ENCODE peak calls at places on chromosome 13, in eight cellular contexts. T is stimulated activated CD4-positive, alpha-beta T cell treated with anti-CD3 and anti-CD28 coated beads, TNF-alpha, amount 100 ng/mL, for 4 hours; C is endothelial cell of umbilical vein; I is left lobe of liver; R is cardiac fibroblast; L is NCI-H460; N is heart left ventricle; E is AG04449. D is an unnamed sample.

GRCh38 chr13:107192289-107192688 is 624.4 kb upstream of the ARGLU1 start:
- DNase-seq in C (no peak), N (no peak), T (no peak), R (no peak), I (no peak), L (no peak), E (no peak), D (no peak)

GRCh38 chr13:48731957-48732569 is 78.3 kb downstream of the CYSLTR2 start:
- DNase-seq in N (no peak), L (no peak), C (peak), T (peak), R (no peak), E (no peak), I (peak), D (peak)

GRCh38 chr13:28719656-28720055 is 886 bp upstream of the SLC46A3 start:
- DNase-seq in I (no peak), E (peak), L (no peak), R (peak), C (no peak), N (no peak), T (no peak), D (no peak)

GRCh38 chr13:94128430-94128829 is 351.1 kb downstream of the DCT start:
- DNase-seq in N (peak), R (no peak), T (no peak), E (no peak), C (no peak), L (no peak), I (peak), D (no peak)

GRCh38 chr13:68428292-68428691 is 1198.2 kb upstream of the PCDH9 start:
- DNase-seq in T (no peak), I (no peak), C (no peak), N (no peak), E (no peak), L (no peak), R (no peak), D (no peak)

GRCh38 chr13:109182777-109183465 is 553.5 kb downstream of the MYO16 start:
- DNase-seq in T (no peak), L (no peak), E (no peak), C (no peak), I (no peak), N (no peak), R (no peak), D (no peak)

GRCh38 chr13:46010148-46010547 is 42.4 kb downstream of the ZC3H13 start:
- DNase-seq in R (peak), E (no peak), N (no peak), T (no peak), L (no peak), I (no peak), C (no peak), D (no peak)

GRCh38 chr13:35714588-35714987 is 238.1 kb upstream of the MAB21L1 start:
- DNase-seq in E (no peak), I (no peak), L (no peak), N (no peak), R (no peak), C (no peak), T (no peak), D (no peak)

GRCh38 chr13:34413538-34414210 is 528.4 kb upstream of the NBEA start:
- DNase-seq in T (no peak), R (peak), I (no peak), L (no peak), C (no peak), E (no peak), N (no peak), D (no peak)

GRCh38 chr13:94431987-94432386 is 47.5 kb downstream of the DCT start:
- DNase-seq in I (no peak), L (no peak), E (no peak), N (no peak), C (no peak), R (no peak), T (no peak), D (no peak)

GRCh38 chr13:34156841-34157365 is 339.0 kb downstream of the RFC3 start:
- DNase-seq in E (peak), R (peak), N (peak), I (no peak), C (peak), T (no peak), L (peak), D (peak)

GRCh38 chr13:44243198-44243852 is 130.3 kb upstream of the SERP2 start:
- DNase-seq in N (peak), R (peak), L (peak), T (no peak), E (no peak), C (peak), I (no peak), D (peak)

GRCh38 chr13:40920826-40921225 is 98.3 kb downstream of the ELF1 start:
- DNase-seq in E (no peak), N (no peak), I (no peak), L (no peak), C (no peak), T (no peak), R (peak), D (no peak)

GRCh38 chr13:86020350-86021002 is 221.3 kb upstream of the SLITRK6 start:
- DNase-seq in I (no peak), R (peak), E (no peak), N (no peak), T (no peak), C (no peak), L (peak), D (no peak)

GRCh38 chr13:90675129-90675528 is 672.4 kb upstream of the MIR17HG start:
- DNase-seq in I (no peak), N (no peak), L (no peak), C (no peak), R (no peak), E (no peak), T (no peak), D (no peak)

GRCh38 chr13:98307392-98307743 is 130.3 kb upstream of the RNF113B start:
- DNase-seq in N (no peak), L (no peak), T (no peak), C (peak), E (no peak), R (peak), I (no peak), D (no peak)

GRCh38 chr13:87234981-87235380 is 436.2 kb upstream of the SLITRK5 start:
- DNase-seq in T (no peak), N (no peak), L (no peak), E (no peak), R (no peak), C (no peak), I (no peak), D (no peak)

GRCh38 chr13:20127563-20128458 is 33.0 kb downstream of the GJA3 start:
- DNase-seq in L (peak), R (peak), T (no peak), E (no peak), C (peak), N (peak), I (peak), D (peak)

GRCh38 chr13:41099986-41100385 is 32.6 kb downstream of the KBTBD6 start:
- DNase-seq in T (no peak), R (no peak), C (no peak), E (no peak), L (no peak), N (no peak), I (no peak), D (no peak)

GRCh38 chr13:81393686-81394085 is 1052.8 kb upstream of the SPRY2 start:
- DNase-seq in C (no peak), L (peak), E (no peak), R (no peak), N (no peak), T (no peak), I (no peak), D (no peak)

GRCh38 chr13:114101831-114102520 is 30.4 kb downstream of the RASA3 start:
- DNase-seq in R (no peak), N (no peak), L (no peak), E (no peak), T (no peak), I (no peak), C (no peak), D (no peak)

GRCh38 chr13:78540424-78540823 is 62.9 kb downstream of the POU4F1 start:
- DNase-seq in I (no peak), N (no peak), L (no peak), C (no peak), R (no peak), E (no peak), T (no peak), D (no peak)

GRCh38 chr13:40271931-40272775 is 394.3 kb downstream of the FOXO1 start:
- DNase-seq in N (peak), R (peak), L (no peak), E (peak), C (peak), I (no peak), T (peak), D (no peak)

GRCh38 chr13:20043207-20043925 is 84.8 kb downstream of the ZMYM2 start:
- DNase-seq in T (no peak), C (no peak), E (no peak), N (no peak), I (no peak), R (no peak), L (no peak), D (no peak)

GRCh38 chr13:37747071-37747612 is 122.4 kb downstream of the TRPC4 start:
- DNase-seq in I (no peak), L (peak), T (no peak), C (peak), R (peak), N (no peak), E (peak), D (no peak)

GRCh38 chr13:70203661-70204229 is 95.5 kb upstream of the KLHL1 start:
- DNase-seq in L (peak), E (no peak), N (no peak), T (no peak), I (no peak), R (peak), C (peak), D (no peak)

GRCh38 chr13:44770951-44771350 is 194.8 kb upstream of the TSC22D1 start:
- DNase-seq in C (no peak), N (no peak), R (no peak), I (no peak), L (no peak), E (no peak), T (no peak), D (no peak)

GRCh38 chr13:37640499-37640898 is 41.9 kb upstream of the POSTN start:
- DNase-seq in T (no peak), I (no peak), N (no peak), C (peak), L (peak), E (no peak), R (peak), D (no peak)

GRCh38 chr13:110490009-110490770 is 71.3 kb downstream of the RAB20 start:
- DNase-seq in I (no peak), L (no peak), R (no peak), E (no peak), N (no peak), T (no peak), C (no peak), D (no peak)

GRCh38 chr13:113406321-113407102 is 42.6 kb upstream of the GRTP1 start:
- DNase-seq in N (no peak), T (no peak), R (no peak), I (peak), L (no peak), E (no peak), C (no peak), D (no peak)

GRCh38 chr13:109610517-109610916 is 175.9 kb downstream of the IRS2 start:
- DNase-seq in T (no peak), I (peak), E (no peak), L (peak), C (no peak), R (peak), N (peak), D (no peak)

GRCh38 chr13:30752201-30752797 is 17.0 kb downstream of the ALOX5AP start:
- DNase-seq in C (no peak), L (no peak), E (no peak), I (no peak), T (no peak), N (peak), R (peak), D (no peak)

GRCh38 chr13:34246511-34246910 is 428.6 kb downstream of the RFC3 start:
- DNase-seq in R (peak), E (no peak), T (no peak), L (no peak), C (peak), I (no peak), N (no peak), D (no peak)

GRCh38 chr13:111210488-111210887 is 95.4 kb downstream of the ARHGEF7 start:
- DNase-seq in C (peak), T (no peak), R (peak), E (peak), L (no peak), I (no peak), N (no peak), D (no peak)